ENCODE peak calls at places on chromosomes 2 and 18, in four cellular contexts. One of them, this sample, is unnamed.

GRCh38 chr2:105320651-105321215 is 8.8 kb downstream of the TGFBRAP1 start:
- DNase-seq in IMR-90: peak; percentile 17
- DNase-seq in sigmoid colon: no peak
- DNase-seq in fibroblast of mammary gland: peak; percentile 4
- DNase-seq in this sample: no peak

GRCh38 chr2:174835797-174836255 is 71.6 kb upstream of the CHRNA1 start:
- DNase-seq in IMR-90: peak; percentile 97
- DNase-seq in sigmoid colon: no peak
- DNase-seq in fibroblast of mammary gland: peak; percentile 99
- DNase-seq in this sample: no peak

GRCh38 chr2:219274392-219274921 is 4.7 kb upstream of the DNAJB2 start:
- DNase-seq in IMR-90: peak; percentile 81
- DNase-seq in sigmoid colon: no peak
- DNase-seq in fibroblast of mammary gland: peak; percentile 61
- DNase-seq in this sample: no peak

GRCh38 chr2:151973901-151974199 is 125.0 kb downstream of the CACNB4 start:
- DNase-seq in IMR-90: peak; percentile 29
- DNase-seq in sigmoid colon: no peak
- DNase-seq in fibroblast of mammary gland: peak; percentile 43
- DNase-seq in this sample: no peak

GRCh38 chr18:23099621-23100020 is 35.7 kb upstream of the CABLES1 start:
- DNase-seq in IMR-90: no peak
- DNase-seq in sigmoid colon: no peak
- DNase-seq in fibroblast of mammary gland: no peak
- DNase-seq in this sample: no peak

GRCh38 chr2:28394331-28394877 is 1.7 kb downstream of the FOSL2 start:
- DNase-seq in IMR-90: peak; percentile 71
- DNase-seq in sigmoid colon: peak; percentile 91
- DNase-seq in fibroblast of mammary gland: peak; percentile 47
- DNase-seq in this sample: no peak

GRCh38 chr2:103526757-103527156 is 764.9 kb downstream of the TMEM182 start:
- DNase-seq in IMR-90: no peak
- DNase-seq in sigmoid colon: no peak
- DNase-seq in fibroblast of mammary gland: no peak
- DNase-seq in this sample: no peak

GRCh38 chr18:3007491-3007890 is 5.5 kb downstream of the LPIN2 start:
- DNase-seq in IMR-90: no peak
- DNase-seq in sigmoid colon: no peak
- DNase-seq in fibroblast of mammary gland: no peak
- DNase-seq in this sample: no peak

GRCh38 chr2:584863-585823 is 92.1 kb downstream of the TMEM18 start:
- DNase-seq in IMR-90: no peak
- DNase-seq in sigmoid colon: no peak
- DNase-seq in fibroblast of mammary gland: no peak
- DNase-seq in this sample: no peak

GRCh38 chr2:141534671-141535359 is 596.0 kb downstream of the LRP1B start:
- DNase-seq in IMR-90: no peak
- DNase-seq in sigmoid colon: no peak
- DNase-seq in fibroblast of mammary gland: no peak
- DNase-seq in this sample: no peak

GRCh38 chr2:8403871-8404270 is 278.0 kb upstream of the ID2 start:
- DNase-seq in IMR-90: no peak
- DNase-seq in sigmoid colon: no peak
- DNase-seq in fibroblast of mammary gland: no peak
- DNase-seq in this sample: no peak

GRCh38 chr2:209189893-209190292 is 234.0 kb upstream of the MAP2 start:
- DNase-seq in IMR-90: no peak
- DNase-seq in sigmoid colon: no peak
- DNase-seq in fibroblast of mammary gland: no peak
- DNase-seq in this sample: no peak

GRCh38 chr18:54888933-54889332 is 60.7 kb downstream of the RAB27B start:
- DNase-seq in IMR-90: peak; percentile 79
- DNase-seq in sigmoid colon: no peak
- DNase-seq in fibroblast of mammary gland: peak; percentile 77
- DNase-seq in this sample: no peak

GRCh38 chr2:25586726-25587144 is 86.6 kb downstream of the DTNB start:
- DNase-seq in IMR-90: peak; percentile 47
- DNase-seq in sigmoid colon: no peak
- DNase-seq in fibroblast of mammary gland: peak; percentile 9
- DNase-seq in this sample: no peak

GRCh38 chr2:231665208-231665921 is 43.0 kb upstream of the PTMA start:
- DNase-seq in IMR-90: no peak
- DNase-seq in sigmoid colon: no peak
- DNase-seq in fibroblast of mammary gland: no peak
- DNase-seq in this sample: no peak

GRCh38 chr2:24566209-24566608 is 75.2 kb downstream of the NCOA1 start:
- DNase-seq in IMR-90: no peak
- DNase-seq in sigmoid colon: no peak
- DNase-seq in fibroblast of mammary gland: no peak
- DNase-seq in this sample: no peak

GRCh38 chr2:200744252-200744651 is 67.5 kb upstream of the BZW1 start:
- DNase-seq in IMR-90: no peak
- DNase-seq in sigmoid colon: no peak
- DNase-seq in fibroblast of mammary gland: no peak
- DNase-seq in this sample: no peak

GRCh38 chr2:241804326-241805276 is 4.4 kb upstream of the NEU4 start:
- DNase-seq in IMR-90: no peak
- DNase-seq in sigmoid colon: peak; percentile 61
- DNase-seq in fibroblast of mammary gland: no peak
- DNase-seq in this sample: peak; percentile 76

GRCh38 chr18:55234366-55235093 is 275.3 kb upstream of the CCDC68 start:
- DNase-seq in IMR-90: peak; percentile 79
- DNase-seq in sigmoid colon: peak; percentile 85
- DNase-seq in fibroblast of mammary gland: peak; percentile 82
- DNase-seq in this sample: peak; percentile 87

This sample was measured in posterior vena cava.